ENCODE peak calls at places on chromosomes 13 and 19, in four cellular contexts. K, M, Q and A are unnamed samples.

GRCh38 chr19:14434543-14435319 is 1.6 kb downstream of the PKN1 start:
- DNase-seq in K (peak; percentile 77), M (no peak), Q (no peak), A (peak; percentile 93)

GRCh38 chr13:80093888-80094287 is 247.0 kb downstream of the SPRY2 start:
- DNase-seq in K (no peak), M (no peak), Q (no peak), A (peak; percentile 41)

GRCh38 chr19:18520848-18521691 is 800 bp downstream of the ELL start:
- DNase-seq in K (no peak), M (no peak), Q (peak; percentile 26), A (peak; percentile 88)

GRCh38 chr19:3062165-3063105 is at the start of gene TLE5:
- DNase-seq in K (no peak), M (no peak), Q (no peak), A (peak; percentile 90)

GRCh38 chr19:47363758-47364529 is 14.8 kb downstream of the DHX34 start:
- DNase-seq in K (peak; percentile 9), M (no peak), Q (no peak), A (no peak)

GRCh38 chr19:27735314-27735713 is 1477.6 kb downstream of the UQCRFS1 start:
- DNase-seq in K (no peak), M (no peak), Q (no peak), A (no peak)

GRCh38 chr13:101640797-101641400 is 188.4 kb downstream of the ITGBL1 start:
- DNase-seq in K (peak; percentile 84), M (no peak), Q (no peak), A (no peak)

GRCh38 chr19:35560271-35560670 is 3.2 kb downstream of the ATP4A start:
- DNase-seq in K (no peak), M (no peak), Q (no peak), A (peak; percentile 53)

GRCh38 chr13:67792151-67792665 is 562.1 kb upstream of the PCDH9 start:
- DNase-seq in K (peak; percentile 2), M (no peak), Q (no peak), A (no peak)

GRCh38 chr19:55070755-55071502 is 4.7 kb upstream of the EPS8L1 start:
- DNase-seq in K (peak; percentile 77), M (peak; percentile 89), Q (no peak), A (no peak)

GRCh38 chr19:30227661-30228112 is 144.5 kb upstream of the ZNF536 start:
- DNase-seq in K (peak; percentile 59), M (peak; percentile 13), Q (peak; percentile 84), A (no peak)

GRCh38 chr19:52221031-52221430 is 31.2 kb downstream of the PPP2R1A start:
- DNase-seq in K (no peak), M (no peak), Q (no peak), A (no peak)

GRCh38 chr19:35545855-35546381 is 492 bp downstream of the TMEM147 start:
- DNase-seq in K (peak; percentile 18), M (no peak), Q (no peak), A (no peak)

GRCh38 chr13:49354719-49355118 is 89.1 kb downstream of the CAB39L start:
- DNase-seq in K (no peak), M (no peak), Q (no peak), A (no peak)

GRCh38 chr13:99384468-99384867 is 77.3 kb upstream of the GPR183 start:
- DNase-seq in K (no peak), M (no peak), Q (no peak), A (no peak)

GRCh38 chr13:46909037-46909436 is 12.2 kb upstream of the HTR2A start:
- DNase-seq in K (peak; percentile 68), M (no peak), Q (no peak), A (no peak)

GRCh38 chr13:26996965-26997752 is 174.5 kb downstream of the USP12 start:
- DNase-seq in K (no peak), M (no peak), Q (no peak), A (no peak)

GRCh38 chr13:44385847-44386246 is 12.2 kb downstream of the SERP2 start:
- DNase-seq in K (no peak), M (no peak), Q (no peak), A (no peak)

GRCh38 chr13:66809496-66809895 is 420.6 kb downstream of the PCDH9 start:
- DNase-seq in K (peak; percentile 10), M (no peak), Q (no peak), A (no peak)

GRCh38 chr13:99855516-99855915 is 116.1 kb downstream of the ZIC5 start:
- DNase-seq in K (no peak), M (no peak), Q (no peak), A (no peak)

GRCh38 chr19:52191374-52191773 is 1.5 kb downstream of the PPP2R1A start:
- DNase-seq in K (no peak), M (no peak), Q (no peak), A (no peak)

GRCh38 chr19:29617336-29618266 is 11.5 kb downstream of the POP4 start:
- DNase-seq in K (no peak), M (no peak), Q (no peak), A (peak; percentile 63)

GRCh38 chr19:13173129-13173737 is 23.0 kb downstream of the IER2 start:
- DNase-seq in K (no peak), M (no peak), Q (no peak), A (no peak)

GRCh38 chr13:34412817-34413365 is 529.2 kb upstream of the NBEA start:
- DNase-seq in K (peak; percentile 79), M (no peak), Q (no peak), A (no peak)

GRCh38 chr13:95676100-95676774 is 702 bp upstream of the DNAJC3 start:
- DNase-seq in K (peak; percentile 45), M (peak; percentile 22), Q (no peak), A (peak; percentile 53)

GRCh38 chr19:38665950-38666661 is 18.7 kb downstream of the ACTN4 start:
- DNase-seq in K (peak; percentile 79), M (no peak), Q (peak; percentile 90), A (peak; percentile 95)

GRCh38 chr13:94481966-94482365 is 2.5 kb upstream of the DCT start:
- DNase-seq in K (peak; percentile 77), M (no peak), Q (no peak), A (no peak)

GRCh38 chr19:39413903-39414608 is 1.6 kb downstream of the PLEKHG2 start:
- DNase-seq in K (no peak), M (no peak), Q (no peak), A (peak; percentile 83)

GRCh38 chr13:72545030-72545719 is 182.3 kb downstream of the MZT1 start:
- DNase-seq in K (no peak), M (no peak), Q (no peak), A (no peak)

GRCh38 chr19:20969498-20969897 is 46.4 kb downstream of the ZNF85 start:
- DNase-seq in K (no peak), M (peak; percentile 57), Q (no peak), A (no peak)

GRCh38 chr19:42066075-42066754 is 3.8 kb downstream of the GRIK5 start:
- DNase-seq in K (peak; percentile 26), M (no peak), Q (no peak), A (peak; percentile 68)

GRCh38 chr13:51249767-51250741 is 27.9 kb downstream of the FAM124A start:
- DNase-seq in K (no peak), M (peak; percentile 4), Q (no peak), A (no peak)

GRCh38 chr13:31214379-31214778 is 14.6 kb downstream of the B3GLCT start:
- DNase-seq in K (no peak), M (no peak), Q (no peak), A (no peak)

DNA sequence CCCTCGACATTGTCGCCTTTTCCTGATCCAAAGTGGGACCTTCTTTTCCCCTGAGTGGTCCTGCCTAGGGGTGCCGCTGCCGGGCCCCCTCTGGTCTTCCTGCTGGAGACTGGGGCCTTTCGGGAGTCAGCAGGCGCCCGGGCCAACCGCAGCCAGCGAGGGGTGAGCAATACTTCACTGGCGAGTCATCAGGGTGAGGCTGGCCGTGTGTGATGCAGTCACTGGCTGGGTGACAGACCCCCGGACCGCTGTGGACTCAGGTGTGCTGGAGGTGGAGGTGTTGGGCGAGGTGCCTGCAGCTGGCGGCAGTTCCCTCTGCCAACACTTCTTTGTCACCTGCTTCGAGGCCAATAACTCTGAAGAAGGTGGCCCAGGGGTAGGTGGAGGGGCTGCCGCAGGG is 1.5 kb upstream of the CGB5 start:
- DNase-seq in K (peak; percentile 71), M (no peak), Q (no peak), A (no peak)
- H3K27ac ChIP-seq in K (no peak overlapping the region), M (peak overlapping the region; percentile 31), Q (no peak overlapping the region), A (no peak overlapping the region)

GRCh38 chr13:41007359-41008118 is 11.6 kb downstream of the ELF1 start:
- DNase-seq in K (peak; percentile 16), M (no peak), Q (no peak), A (no peak)

GRCh38 chr13:41006296-41006695 is 12.8 kb downstream of the ELF1 start:
- DNase-seq in K (no peak), M (no peak), Q (no peak), A (no peak)

GRCh38 chr13:41005709-41006108 is 13.4 kb downstream of the ELF1 start:
- DNase-seq in K (no peak), M (no peak), Q (no peak), A (no peak)

GRCh38 chr13:41006951-41007350 is 12.2 kb downstream of the ELF1 start:
- DNase-seq in K (no peak), M (no peak), Q (no peak), A (no peak)

GRCh38 chr13:41004875-41005693 is 14.0 kb downstream of the ELF1 start:
- DNase-seq in K (no peak), M (no peak), Q (no peak), A (no peak)
- H3K9ac ChIP-seq in K (no peak overlapping the region), M (no peak overlapping the region), Q (no peak overlapping the region), A (no peak overlapping the region)

GRCh38 chr19:11066326-11066725 is 22.9 kb upstream of the LDLR start:
- DNase-seq in K (no peak), M (no peak), Q (no peak), A (no peak)
- H3K27ac ChIP-seq in K (no peak overlapping the region), M (no peak overlapping the region), Q (no peak overlapping the region), A (no peak overlapping the region)

GRCh38 chr19:50330365-50331078 is 1.3 kb upstream of the KCNC3 start:
- DNase-seq in K (peak; percentile 5), M (peak; percentile 53), Q (peak; percentile 95), A (peak; percentile 95)

GRCh38 chr19:50327461-50328256 is 1.5 kb downstream of the KCNC3 start:
- DNase-seq in K (no peak), M (no peak), Q (no peak), A (no peak)

GRCh38 chr19:50329146-50329925 is at the start of gene KCNC3:
- DNase-seq in K (peak; percentile 86), M (peak; percentile 99), Q (peak; percentile 100), A (peak; percentile 100)

GRCh38 chr19:50327013-50327412 is 2.2 kb downstream of the KCNC3 start:
- DNase-seq in K (no peak), M (no peak), Q (no peak), A (no peak)

DNA sequence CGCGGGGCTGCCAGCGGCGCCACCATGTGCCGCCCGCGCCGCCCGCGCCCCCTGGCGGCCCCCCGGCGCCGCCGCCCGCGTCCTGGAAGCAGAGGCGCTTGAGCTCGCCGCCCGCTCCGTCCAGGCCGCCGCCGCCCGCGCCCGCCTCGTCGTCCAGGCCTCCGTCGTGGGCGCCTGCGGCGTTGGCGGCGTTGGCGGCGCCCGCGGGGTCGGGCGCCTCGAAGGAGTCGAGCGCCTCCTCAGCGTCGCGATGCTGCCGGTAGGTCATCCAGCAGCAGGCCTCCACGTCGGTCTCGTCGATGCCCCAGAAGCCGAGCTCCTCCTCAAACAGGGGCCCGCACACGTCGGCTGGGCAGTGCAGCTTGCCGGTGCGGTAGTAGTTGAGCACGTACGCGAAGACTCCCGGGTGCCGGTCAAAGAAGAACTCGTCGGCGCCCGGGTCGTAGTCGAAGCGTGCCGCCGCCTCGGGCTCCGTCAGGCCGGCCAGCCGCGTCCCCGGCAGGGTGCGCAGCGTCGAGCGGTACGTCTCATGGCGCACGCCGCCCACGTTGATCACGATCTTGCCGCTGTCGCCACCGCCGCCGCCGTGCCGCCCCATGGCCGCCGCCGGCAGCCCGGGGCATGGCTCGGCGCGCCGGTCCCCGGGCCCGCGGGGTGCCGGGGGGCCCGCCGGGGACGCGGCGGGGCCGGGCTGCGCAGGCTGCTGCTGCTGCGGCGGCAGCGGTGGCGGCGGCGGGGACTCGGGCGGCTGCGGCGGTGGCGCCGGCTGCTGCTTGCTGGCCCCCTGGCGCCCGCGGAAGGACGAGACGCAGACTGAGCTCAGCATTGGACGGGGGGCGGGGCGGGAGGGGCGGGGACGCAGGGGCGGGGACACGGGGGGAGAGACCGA is 676 bp downstream of the KCNC3 start:
- DNase-seq in K (no peak), M (no peak), Q (no peak), A (no peak)
- H3K9ac ChIP-seq in K (no peak overlapping the region), M (peak overlapping the region; percentile 66), Q (peak overlapping the region; percentile 92), A (no peak overlapping the region)